ENCODE peak calls at places on chromosomes 16 and 17, in four cellular contexts. One of them, this sample, is unnamed.

GRCh38 chr16:24900230-24900629 is 54.5 kb downstream of the SLC5A11 start:
- DNase-seq in DND-41: no peak
- DNase-seq in neural crest cell: no peak
- DNase-seq in fibroblast of lung: no peak
- DNase-seq in this sample: peak; percentile 15

GRCh38 chr16:49748322-49748721 is 107.6 kb downstream of the ZNF423 start:
- DNase-seq in DND-41: no peak
- DNase-seq in neural crest cell: no peak
- DNase-seq in fibroblast of lung: peak; percentile 81
- DNase-seq in this sample: no peak

GRCh38 chr17:35241520-35241919 is 1.4 kb upstream of the SLFN5 start:
- DNase-seq in DND-41: no peak
- DNase-seq in neural crest cell: no peak
- DNase-seq in fibroblast of lung: no peak
- DNase-seq in this sample: no peak

GRCh38 chr17:33964344-33964979 is 290.6 kb upstream of the CCL2 start:
- DNase-seq in DND-41: peak; percentile 8
- DNase-seq in neural crest cell: no peak
- DNase-seq in fibroblast of lung: no peak
- DNase-seq in this sample: peak; percentile 28

GRCh38 chr16:82700541-82701240 is 73.9 kb downstream of the CDH13 start:
- DNase-seq in DND-41: no peak
- DNase-seq in neural crest cell: no peak
- DNase-seq in fibroblast of lung: peak; percentile 69
- DNase-seq in this sample: peak; percentile 42

GRCh38 chr17:4229627-4230026 is 34.2 kb downstream of the ANKFY1 start:
- DNase-seq in DND-41: no peak
- DNase-seq in neural crest cell: no peak
- DNase-seq in fibroblast of lung: peak; percentile 89
- DNase-seq in this sample: no peak

GRCh38 chr17:16449121-16449570 is 33.8 kb downstream of the TRPV2 start:
- DNase-seq in DND-41: no peak
- DNase-seq in neural crest cell: no peak
- DNase-seq in fibroblast of lung: peak; percentile 73
- DNase-seq in this sample: peak; percentile 56

GRCh38 chr16:48393843-48394703 is 8.9 kb upstream of the SIAH1 start:
- DNase-seq in DND-41: no peak
- DNase-seq in neural crest cell: no peak
- DNase-seq in fibroblast of lung: peak; percentile 58
- DNase-seq in this sample: no peak

GRCh38 chr17:2138318-2138717 is 83.4 kb downstream of the HIC1 start:
- DNase-seq in DND-41: peak; percentile 13
- DNase-seq in neural crest cell: no peak
- DNase-seq in fibroblast of lung: peak; percentile 31
- DNase-seq in this sample: peak; percentile 62

GRCh38 chr17:74040291-74040690 is 163.2 kb upstream of the RPL38 start:
- DNase-seq in DND-41: no peak
- DNase-seq in neural crest cell: no peak
- DNase-seq in fibroblast of lung: no peak
- DNase-seq in this sample: no peak

GRCh38 chr17:73901661-73902415 is 257.6 kb upstream of the SDK2 start:
- DNase-seq in DND-41: no peak
- DNase-seq in neural crest cell: peak; percentile 53
- DNase-seq in fibroblast of lung: no peak
- DNase-seq in this sample: peak; percentile 58

GRCh38 chr17:19021622-19022083 is 17.1 kb upstream of the FAM83G start:
- DNase-seq in DND-41: peak; percentile 49
- DNase-seq in neural crest cell: no peak
- DNase-seq in fibroblast of lung: no peak
- DNase-seq in this sample: peak; percentile 40

GRCh38 chr16:74296120-74296464 is 522 bp upstream of the PSMD7 start:
- DNase-seq in DND-41: no peak
- DNase-seq in neural crest cell: no peak
- DNase-seq in fibroblast of lung: no peak
- DNase-seq in this sample: peak; percentile 74

GRCh38 chr16:49502136-49502881 is 128.7 kb downstream of the C16orf78 start:
- DNase-seq in DND-41: no peak
- DNase-seq in neural crest cell: no peak
- DNase-seq in fibroblast of lung: no peak
- DNase-seq in this sample: peak; percentile 68

GRCh38 chr16:57531253-57531575 is 5.2 kb downstream of the CCDC102A start:
- DNase-seq in DND-41: no peak
- DNase-seq in neural crest cell: no peak
- DNase-seq in fibroblast of lung: no peak
- DNase-seq in this sample: no peak

GRCh38 chr17:41553987-41554680 is 17.7 kb downstream of the KRT9 start:
- DNase-seq in DND-41: no peak
- DNase-seq in neural crest cell: no peak
- DNase-seq in fibroblast of lung: no peak
- DNase-seq in this sample: no peak

GRCh38 chr17:13631541-13631940 is 29.8 kb upstream of the HS3ST3A1 start:
- DNase-seq in DND-41: no peak
- DNase-seq in neural crest cell: no peak
- DNase-seq in fibroblast of lung: peak; percentile 55
- DNase-seq in this sample: no peak

GRCh38 chr16:65663774-65664173 is 541.9 kb upstream of the CDH11 start:
- DNase-seq in DND-41: no peak
- DNase-seq in neural crest cell: no peak
- DNase-seq in fibroblast of lung: peak; percentile 73
- DNase-seq in this sample: no peak

GRCh38 chr16:17515421-17516210 is 44.9 kb upstream of the XYLT1 start:
- DNase-seq in DND-41: no peak
- DNase-seq in neural crest cell: no peak
- DNase-seq in fibroblast of lung: peak; percentile 100
- DNase-seq in this sample: no peak

GRCh38 chr17:7497228-7497627 is 13.1 kb downstream of the POLR2A start:
- DNase-seq in DND-41: no peak
- DNase-seq in neural crest cell: no peak
- DNase-seq in fibroblast of lung: no peak
- DNase-seq in this sample: no peak

GRCh38 chr16:67438098-67438791 is 7.3 kb downstream of the HSD11B2 start:
- DNase-seq in DND-41: no peak
- DNase-seq in neural crest cell: no peak
- DNase-seq in fibroblast of lung: no peak
- DNase-seq in this sample: no peak

GRCh38 chr17:47687328-47687690 is 6.7 kb upstream of the TBKBP1 start:
- DNase-seq in DND-41: no peak
- DNase-seq in neural crest cell: no peak
- DNase-seq in fibroblast of lung: no peak
- DNase-seq in this sample: no peak

GRCh38 chr16:66387817-66388332 is 21.4 kb downstream of the CDH5 start:
- DNase-seq in DND-41: no peak
- DNase-seq in neural crest cell: no peak
- DNase-seq in fibroblast of lung: no peak
- DNase-seq in this sample: no peak

GRCh38 chr17:43608313-43608712 is 53.4 kb downstream of the MEOX1 start:
- DNase-seq in DND-41: no peak
- DNase-seq in neural crest cell: no peak
- DNase-seq in fibroblast of lung: peak; percentile 56
- DNase-seq in this sample: no peak

GRCh38 chr17:30299000-30299399 is 7.3 kb upstream of the BLMH start:
- DNase-seq in DND-41: no peak
- DNase-seq in neural crest cell: no peak
- DNase-seq in fibroblast of lung: no peak
- DNase-seq in this sample: no peak

GRCh38 chr17:19378416-19379293 is at the start of gene MAPK7:
- DNase-seq in DND-41: no peak
- DNase-seq in neural crest cell: peak; percentile 93
- DNase-seq in fibroblast of lung: no peak
- DNase-seq in this sample: no peak

GRCh38 chr17:7846063-7846735 is 8.7 kb upstream of the TMEM88 start:
- DNase-seq in DND-41: no peak
- DNase-seq in neural crest cell: no peak
- DNase-seq in fibroblast of lung: no peak
- DNase-seq in this sample: no peak

GRCh38 chr16:22220714-22221113 is 14.6 kb downstream of the EEF2K start:
- DNase-seq in DND-41: no peak
- DNase-seq in neural crest cell: no peak
- DNase-seq in fibroblast of lung: no peak
- DNase-seq in this sample: no peak

GRCh38 chr17:76250141-76250540 is 9.8 kb upstream of the RNF157 start:
- DNase-seq in DND-41: no peak
- DNase-seq in neural crest cell: no peak
- DNase-seq in fibroblast of lung: no peak
- DNase-seq in this sample: no peak

GRCh38 chr17:76251478-76252039 is 11.3 kb upstream of the RNF157 start:
- DNase-seq in DND-41: no peak
- DNase-seq in neural crest cell: no peak
- DNase-seq in fibroblast of lung: no peak
- DNase-seq in this sample: no peak

GRCh38 chr17:76246080-76247066 is 6.1 kb upstream of the RNF157 start:
- DNase-seq in DND-41: peak; percentile 72
- DNase-seq in neural crest cell: no peak
- DNase-seq in fibroblast of lung: no peak
- DNase-seq in this sample: peak; percentile 96

GRCh38 chr17:76247304-76247703 is 7.0 kb upstream of the RNF157 start:
- DNase-seq in DND-41: no peak
- DNase-seq in neural crest cell: no peak
- DNase-seq in fibroblast of lung: no peak
- DNase-seq in this sample: no peak

GRCh38 chr17:76248013-76248782 is 7.9 kb upstream of the RNF157 start:
- DNase-seq in DND-41: no peak
- DNase-seq in neural crest cell: no peak
- DNase-seq in fibroblast of lung: no peak
- DNase-seq in this sample: no peak
- TF ChIP-seq CTCF in DND-41: no peak
- TF ChIP-seq CTCF in neural crest cell: no peak
- TF ChIP-seq CTCF in fibroblast of lung: no peak
- TF ChIP-seq CTCF in this sample: peak; percentile 8

GRCh38 chr17:59220328-59221158 is at the start of gene GDPD1:
- DNase-seq in DND-41: peak; percentile 96
- DNase-seq in neural crest cell: peak; percentile 95
- DNase-seq in fibroblast of lung: peak; percentile 83
- DNase-seq in this sample: peak; percentile 93
- TF ChIP-seq CTCF in DND-41: peak; percentile 77
- TF ChIP-seq CTCF in neural crest cell: peak; percentile 74
- TF ChIP-seq CTCF in fibroblast of lung: peak; percentile 51
- TF ChIP-seq CTCF in this sample: peak; percentile 35

GRCh38 chr16:11058820-11059219 is 114.5 kb downstream of the CLEC16A start:
- DNase-seq in DND-41: no peak
- DNase-seq in neural crest cell: no peak
- DNase-seq in fibroblast of lung: no peak
- DNase-seq in this sample: no peak
- TF ChIP-seq CTCF in DND-41: no peak
- TF ChIP-seq CTCF in neural crest cell: no peak
- TF ChIP-seq CTCF in fibroblast of lung: no peak
- TF ChIP-seq CTCF in this sample: no peak

GRCh38 chr17:49939318-49939717 is 29.7 kb upstream of the DLX4 start:
- DNase-seq in DND-41: no peak
- DNase-seq in neural crest cell: no peak
- DNase-seq in fibroblast of lung: no peak
- DNase-seq in this sample: peak; percentile 70
- TF ChIP-seq CTCF in DND-41: no peak
- TF ChIP-seq CTCF in neural crest cell: no peak
- TF ChIP-seq CTCF in fibroblast of lung: no peak
- TF ChIP-seq CTCF in this sample: no peak

GRCh38 chr17:77266891-77267341 is 126.1 kb downstream of the SEC14L1 start:
- DNase-seq in DND-41: no peak
- DNase-seq in neural crest cell: no peak
- DNase-seq in fibroblast of lung: no peak
- DNase-seq in this sample: peak; percentile 55
- TF ChIP-seq CTCF in DND-41: peak; percentile 45
- TF ChIP-seq CTCF in neural crest cell: peak; percentile 20
- TF ChIP-seq CTCF in fibroblast of lung: no peak
- TF ChIP-seq CTCF in this sample: peak; percentile 54

GRCh38 chr16:719815-720506 is 985 bp upstream of the ANTKMT start:
- DNase-seq in DND-41: peak; percentile 88
- DNase-seq in neural crest cell: no peak
- DNase-seq in fibroblast of lung: no peak
- DNase-seq in this sample: peak; percentile 68
- TF ChIP-seq CTCF in DND-41: peak; percentile 51
- TF ChIP-seq CTCF in neural crest cell: peak; percentile 30
- TF ChIP-seq CTCF in fibroblast of lung: peak; percentile 7
- TF ChIP-seq CTCF in this sample: peak; percentile 19

This sample was measured in NB4.